ENCODE peak calls at places on chromosome 3, in six cellular contexts. N is PC-3, E is GM23248, K is MM.1S, Q is fibroblast of lung, S is GM12878. F is an unnamed sample.

GRCh38 chr3:30401971-30402370 is 204.4 kb upstream of the TGFBR2 start:
- DNase-seq in N (no peak), Q (peak), S (no peak), E (peak), K (no peak), F (no peak)

GRCh38 chr3:153232737-153233330 is 70.8 kb downstream of the RAP2B start:
- DNase-seq in E (peak), Q (peak), S (no peak), N (peak), K (no peak), F (no peak)

GRCh38 chr3:110736332-110736731 is 335.3 kb upstream of the NECTIN3 start:
- DNase-seq in N (no peak), Q (no peak), E (no peak), K (peak), S (peak), F (no peak)

GRCh38 chr3:21894459-21895083 is 143.6 kb upstream of the ZNF385D start:
- DNase-seq in K (peak), E (peak), S (no peak), Q (peak), N (peak), F (peak)

GRCh38 chr3:133293397-133294107 is 106.3 kb upstream of the BFSP2 start:
- DNase-seq in S (no peak), K (no peak), N (no peak), E (no peak), Q (peak), F (no peak)

GRCh38 chr3:25594007-25594502 is 70.7 kb downstream of the TOP2B start:
- DNase-seq in E (peak), Q (peak), S (no peak), N (peak), K (peak), F (peak)

GRCh38 chr3:129602730-129603560 is 3.5 kb downstream of the PLXND1 start:
- DNase-seq in K (no peak), E (peak), S (no peak), Q (peak), N (peak), F (no peak)

GRCh38 chr3:130662407-130663028 is 84.1 kb downstream of the PIK3R4 start:
- DNase-seq in N (no peak), K (no peak), E (no peak), Q (peak), S (no peak), F (no peak)

GRCh38 chr3:50591196-50591741 is 20.3 kb downstream of the CISH start:
- DNase-seq in S (no peak), K (no peak), E (no peak), Q (no peak), N (no peak), F (no peak)

GRCh38 chr3:79162653-79163052 is 605.1 kb downstream of the ROBO1 start:
- DNase-seq in S (no peak), N (peak), Q (peak), E (peak), K (no peak), F (no peak)

GRCh38 chr3:132659370-132660055 is at the start of gene ACAD11:
- DNase-seq in E (peak), K (peak), Q (peak), S (peak), N (peak), F (peak)

GRCh38 chr3:122973893-122974615 is 53.5 kb downstream of the SEMA5B start:
- DNase-seq in Q (peak), K (no peak), S (no peak), E (no peak), N (no peak), F (no peak)

GRCh38 chr3:31277582-31277981 is 255.1 kb upstream of the STT3B start:
- DNase-seq in K (no peak), Q (peak), S (no peak), E (peak), N (no peak), F (no peak)

GRCh38 chr3:62373215-62373614 is at the start of gene FEZF2:
- DNase-seq in S (no peak), E (no peak), N (no peak), Q (no peak), K (no peak), F (no peak)

GRCh38 chr3:20511863-20512262 is 325.9 kb upstream of the SGO1 start:
- DNase-seq in N (peak), S (no peak), Q (peak), K (peak), E (peak), F (peak)

GRCh38 chr3:152185941-152186630 is 82.6 kb upstream of the MBNL1 start:
- DNase-seq in E (peak), S (no peak), K (no peak), N (no peak), Q (peak), F (no peak)

GRCh38 chr3:194808709-194809108 is 123.0 kb downstream of the FAM43A start:
- DNase-seq in K (no peak), N (peak), S (no peak), E (peak), Q (peak), F (no peak)

GRCh38 chr3:71406945-71407629 is 176.4 kb downstream of the FOXP1 start:
- DNase-seq in K (no peak), N (no peak), Q (no peak), S (no peak), E (no peak), F (no peak)

GRCh38 chr3:14678015-14678503 is 3.1 kb downstream of the C3orf20 start:
- DNase-seq in K (no peak), Q (no peak), N (no peak), S (no peak), E (no peak), F (no peak)

GRCh38 chr3:144312702-144313101 is 341.1 kb downstream of the DIPK2A start:
- DNase-seq in Q (no peak), N (peak), K (no peak), E (no peak), S (no peak), F (no peak)

GRCh38 chr3:123449986-123450474 is 1.1 kb upstream of the ADCY5 start:
- DNase-seq in N (no peak), Q (peak), S (no peak), K (no peak), E (peak), F (no peak)

GRCh38 chr3:127368186-127369032 is 80.6 kb upstream of the PRR20G start:
- DNase-seq in Q (no peak), K (no peak), S (no peak), E (no peak), N (no peak), F (no peak)

GRCh38 chr3:168212664-168213255 is 117.0 kb upstream of the GOLIM4 start:
- DNase-seq in S (no peak), K (no peak), E (no peak), N (no peak), Q (no peak), F (no peak)

GRCh38 chr3:159938712-159939111 is 49.9 kb upstream of the IL12A start:
- DNase-seq in S (no peak), Q (peak), E (peak), N (no peak), K (no peak), F (no peak)

GRCh38 chr3:10437272-10437994 is 68.0 kb downstream of the ATP2B2 start:
- DNase-seq in N (peak), K (no peak), E (peak), S (peak), Q (peak), F (no peak)

GRCh38 chr3:113541519-113541918 is 9.2 kb downstream of the SIDT1 start:
- DNase-seq in Q (no peak), E (no peak), K (no peak), N (no peak), S (no peak), F (no peak)

GRCh38 chr3:106913111-106913698 is 464.0 kb upstream of the CCDC54 start:
- DNase-seq in K (no peak), S (no peak), N (no peak), E (no peak), Q (peak), F (no peak)

GRCh38 chr3:42900226-42900625 is 5.7 kb upstream of the ZNF662 start:
- DNase-seq in N (no peak), S (no peak), K (no peak), E (no peak), Q (no peak), F (no peak)

GRCh38 chr3:179750720-179751328 is 98.0 kb downstream of the USP13 start:
- DNase-seq in Q (peak), K (no peak), N (peak), E (peak), S (no peak), F (peak)

GRCh38 chr3:194112120-194113106 is 23.5 kb upstream of the HES1 start:
- DNase-seq in K (no peak), N (peak), E (no peak), S (no peak), Q (peak), F (no peak)

GRCh38 chr3:52190294-52190841 is 7.6 kb upstream of the ALAS1 start:
- DNase-seq in K (no peak), Q (peak), S (no peak), E (peak), N (no peak), F (no peak)

GRCh38 chr3:129650256-129650872 is 43.9 kb upstream of the PLXND1 start:
- DNase-seq in Q (peak), E (peak), N (peak), K (peak), S (no peak), F (peak)

GRCh38 chr3:172249039-172249438 is 199.2 kb downstream of the GHSR start:
- DNase-seq in E (peak), Q (peak), S (no peak), K (no peak), N (no peak), F (no peak)

GRCh38 chr3:57890874-57891273 is 117.3 kb upstream of the FLNB start:
- DNase-seq in N (no peak), S (no peak), E (no peak), K (peak), Q (peak), F (no peak)

GRCh38 chr3:106635271-106635670 is 742.0 kb upstream of the CCDC54 start:
- DNase-seq in Q (peak), N (peak), E (peak), S (no peak), K (no peak), F (no peak)

GRCh38 chr3:37624276-37624675 is 237.4 kb upstream of the CTDSPL start:
- DNase-seq in K (no peak), N (no peak), S (no peak), Q (no peak), E (no peak), F (no peak)

GRCh38 chr3:119304201-119304713 is 10.1 kb downstream of the ARHGAP31 start:
- DNase-seq in E (peak), K (no peak), Q (peak), S (no peak), N (peak), F (no peak)

GRCh38 chr3:123595396-123595795 is 10.5 kb upstream of the HACD2 start:
- DNase-seq in S (no peak), E (no peak), N (no peak), Q (no peak), K (no peak), F (no peak)

GRCh38 chr3:169634618-169635236 is 28.8 kb downstream of the MECOM start:
- DNase-seq in S (no peak), K (peak), E (no peak), N (peak), Q (peak), F (no peak)

GRCh38 chr3:115785782-115786181 is 162.5 kb downstream of the GAP43 start:
- DNase-seq in N (no peak), S (no peak), Q (peak), K (no peak), E (peak), F (no peak)
- H3K4me3 ChIP-seq in N (no peak), S (no peak), Q (no peak), K (no peak), E (peak), F (no peak)

GRCh38 chr3:65636326-65636725 is 402.4 kb downstream of the MAGI1 start:
- DNase-seq in S (no peak), E (no peak), Q (no peak), N (no peak), K (no peak), F (no peak)
- H3K27ac ChIP-seq in S (no peak), E (no peak), Q (no peak), N (no peak), K (no peak), F (no peak)

GRCh38 chr3:65438612-65439011 is 600.1 kb downstream of the MAGI1 start:
- DNase-seq in E (no peak), Q (no peak), S (no peak), N (no peak), K (no peak), F (no peak)
- H3K4me2 ChIP-seq in E (no peak), Q (no peak), S (no peak), N (no peak), K (peak), F (no peak)

GRCh38 chr3:146390967-146391366 is 78.4 kb downstream of the PLSCR2 start:
- DNase-seq in S (no peak), K (no peak), Q (peak), E (peak), N (no peak), F (no peak)

GRCh38 chr3:146384786-146385185 is 84.6 kb downstream of the PLSCR2 start:
- DNase-seq in N (no peak), K (no peak), Q (no peak), S (no peak), E (no peak), F (no peak)

GRCh38 chr3:146387566-146387965 is 81.8 kb downstream of the PLSCR2 start:
- DNase-seq in E (no peak), N (no peak), K (no peak), Q (peak), S (no peak), F (no peak)

GRCh38 chr3:146395164-146395563 is 74.2 kb downstream of the PLSCR2 start:
- DNase-seq in N (no peak), S (no peak), Q (no peak), K (no peak), E (no peak), F (no peak)

DNA sequence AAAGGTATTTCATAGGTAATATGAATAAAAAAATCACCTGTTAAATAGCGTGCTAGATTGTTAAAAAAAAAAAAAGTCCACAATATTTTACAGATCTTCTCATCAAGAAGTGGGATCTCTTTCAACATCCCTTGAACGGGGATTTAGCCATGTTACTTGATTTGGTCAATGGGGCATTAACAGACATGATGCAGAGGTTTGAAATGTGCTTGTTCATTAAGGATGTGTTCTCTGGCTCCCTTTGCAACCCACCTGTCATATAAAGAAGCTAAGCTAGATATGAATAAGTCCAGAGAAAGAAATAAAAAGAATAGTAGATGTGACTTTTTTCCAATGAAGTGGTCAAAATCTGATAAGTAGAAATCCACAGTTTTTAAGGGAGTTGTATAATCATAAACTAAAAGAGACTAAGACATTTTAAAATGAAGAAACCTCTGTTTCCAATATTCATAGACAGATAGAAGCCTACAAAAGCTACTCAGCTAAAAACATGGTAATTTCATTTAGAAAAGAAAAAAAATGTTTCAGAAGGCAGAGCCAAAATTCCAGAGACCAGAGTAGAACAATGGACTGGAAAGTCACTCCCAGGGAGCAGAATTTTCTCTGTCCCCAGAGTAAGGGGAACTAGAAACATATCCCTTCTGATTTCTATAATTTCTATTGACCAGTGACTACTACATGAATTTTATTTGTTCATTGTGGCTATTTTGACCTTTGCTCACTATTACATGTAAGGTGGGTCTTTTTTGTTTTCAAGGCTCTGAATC is 79.2 kb downstream of the PLSCR2 start:
- DNase-seq in K (no peak), E (no peak), N (no peak), S (no peak), Q (peak), F (no peak)
- H3K4me3 ChIP-seq in K (no peak), E (no peak), N (no peak), S (no peak), Q (no peak), F (no peak)

GRCh38 chr3:189941125-189941524 is 179.6 kb downstream of the P3H2 start:
- DNase-seq in K (no peak), E (no peak), Q (no peak), S (no peak), N (no peak), F (no peak)

GRCh38 chr3:189937302-189938255 is 183.1 kb downstream of the P3H2 start:
- DNase-seq in K (no peak), S (no peak), Q (peak), E (peak), N (peak), F (no peak)

GRCh38 chr3:189941679-189942078 is 179.0 kb downstream of the P3H2 start:
- DNase-seq in Q (peak), N (peak), K (no peak), S (no peak), E (peak), F (no peak)

DNA sequence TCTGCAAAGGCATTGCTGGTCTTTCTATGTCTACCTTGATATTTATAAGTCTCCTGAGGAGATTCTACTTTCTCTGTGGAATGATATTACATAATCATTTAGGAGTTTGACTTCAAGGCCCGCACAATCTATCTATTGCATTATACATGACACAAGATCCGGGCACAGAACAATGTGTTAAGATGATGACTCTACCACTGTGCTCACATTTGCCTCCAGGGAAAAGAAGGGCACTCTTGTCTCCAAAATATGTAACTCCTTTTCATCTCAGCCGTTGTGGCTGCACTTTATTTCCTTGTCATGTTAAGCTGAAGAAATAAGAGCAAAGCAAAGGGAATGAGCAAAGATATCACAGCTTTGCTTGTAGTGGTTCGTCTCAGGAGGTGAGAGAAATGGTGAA is 184.5 kb downstream of the P3H2 start:
- DNase-seq in S (no peak), N (peak), E (peak), Q (no peak), K (no peak), F (no peak)
- H3K27ac ChIP-seq in S (no peak), N (peak), E (no peak), Q (no peak), K (no peak), F (no peak)

GRCh38 chr3:99659032-99659431 is 20.6 kb downstream of the COL8A1 start:
- DNase-seq in Q (peak), K (no peak), E (peak), S (no peak), N (peak), F (no peak)
- H3K4me2 ChIP-seq in Q (peak), K (no peak), E (peak), S (no peak), N (peak), F (no peak)

DNA sequence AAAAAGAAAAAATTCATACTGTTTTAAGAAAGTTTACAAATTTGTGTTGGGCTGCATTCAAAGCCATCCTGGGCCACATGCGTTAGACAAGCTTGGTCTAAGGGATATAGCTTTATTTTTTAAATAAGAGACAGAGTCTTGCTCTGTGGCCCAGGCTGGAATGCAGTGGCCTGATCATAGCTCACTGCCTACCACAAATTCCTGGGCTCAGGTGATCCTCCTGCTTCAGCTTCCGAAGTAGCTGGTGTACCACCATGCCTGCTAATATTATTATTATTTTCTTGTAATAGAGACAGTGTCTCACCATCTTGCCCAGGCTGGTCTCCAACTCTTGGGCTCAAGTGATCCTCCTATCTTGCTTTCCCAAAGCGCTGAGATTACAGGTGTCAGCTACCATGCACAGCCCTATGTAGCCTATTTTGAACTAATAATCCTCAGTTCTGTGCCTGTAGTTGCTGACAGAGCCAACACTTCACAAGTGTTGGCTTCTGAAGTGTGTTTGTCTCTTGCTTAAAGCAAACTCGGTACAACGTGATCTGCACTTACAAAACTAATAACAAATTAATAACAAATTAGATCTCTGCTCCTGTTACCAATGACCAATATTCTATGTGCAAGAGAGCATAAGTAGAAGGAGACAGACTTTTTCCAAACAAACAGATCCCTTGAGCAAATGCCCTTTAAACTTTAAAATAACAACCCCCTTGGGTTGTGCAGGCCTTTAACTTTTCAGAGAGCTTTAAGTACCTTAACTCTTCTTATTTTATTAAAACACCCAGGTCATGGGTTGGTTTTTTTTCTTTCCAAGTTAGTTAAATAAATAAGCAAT is 135.2 kb downstream of the VGLL4 start:
- DNase-seq in S (no peak), N (no peak), E (no peak), K (no peak), Q (no peak), F (no peak)
- H3K4me3 ChIP-seq in S (no peak), N (no peak), E (no peak), K (no peak), Q (no peak), F (no peak)

GRCh38 chr3:192958219-192958872 is 40.7 kb upstream of the MB21D2 start:
- DNase-seq in E (no peak), Q (peak), N (no peak), S (no peak), K (no peak), F (no peak)
- H3K27ac ChIP-seq in E (peak), Q (peak), N (peak), S (no peak), K (no peak), F (no peak)

F was measured in Karpas-422.